ENCODE peak calls at places on chromosomes 1 and 21, in five cellular contexts. F is lower lobe of right lung, C is breast epithelium, Z is cerebellar cortex, P is T-helper 17 cell. Y is an unnamed sample.

GRCh38 chr21:37210017-37210593 is 57.0 kb downstream of the VPS26C start:
- DNase-seq in F (no peak), C (no peak), Z (no peak), P (no peak), Y (no peak)

GRCh38 chr1:32106663-32107273 is 1.1 kb upstream of the KPNA6 start:
- DNase-seq in F (no peak), C (no peak), Z (no peak), P (no peak), Y (no peak)

GRCh38 chr1:39106949-39107740 is 81.0 kb downstream of the NDUFS5 start:
- DNase-seq in F (no peak), C (no peak), Z (no peak), P (no peak), Y (no peak)

GRCh38 chr1:19169642-19170041 is 40.4 kb downstream of the UBR4 start:
- DNase-seq in F (no peak), C (no peak), Z (no peak), P (no peak), Y (no peak)

GRCh38 chr1:206970406-206970805 is at the start of gene FCAMR:
- DNase-seq in F (no peak), C (no peak), Z (no peak), P (no peak), Y (no peak)

GRCh38 chr1:203508463-203508862 is 14.5 kb downstream of the OPTC start:
- DNase-seq in F (no peak), C (no peak), Z (no peak), P (no peak), Y (no peak)

GRCh38 chr1:209877109-209877764 is 49.5 kb downstream of the UTP25 start:
- DNase-seq in F (no peak), C (no peak), Z (no peak), P (no peak), Y (no peak)

GRCh38 chr1:153375511-153375910 is at the start of gene S100A12:
- DNase-seq in F (no peak), C (no peak), Z (no peak), P (no peak), Y (no peak)

GRCh38 chr1:37430074-37430985 is 44.0 kb upstream of the ZC3H12A start:
- DNase-seq in F (no peak), C (no peak), Z (no peak), P (no peak), Y (no peak)

GRCh38 chr1:87330201-87330953 is 1.7 kb downstream of the LMO4 start:
- DNase-seq in F (no peak), C (no peak), Z (peak; percentile 47), P (no peak), Y (no peak)